ENCODE peak calls at places on chromosomes 1 and 21, in seven cellular contexts. One of them, this sample, is unnamed.

GRCh38 chr1:94463765-94464330 is 45.7 kb downstream of the ABCD3 start:
- DNase-seq in HCT116: peak; percentile 49
- DNase-seq in H1: no peak
- DNase-seq in GM12878: no peak
- DNase-seq in SK-N-SH: peak; percentile 4
- DNase-seq in K562: peak; percentile 31
- DNase-seq in HepG2: peak; percentile 71
- DNase-seq in this sample: peak; percentile 74

GRCh38 chr1:160504651-160505050 is 18.4 kb downstream of the SLAMF6 start:
- DNase-seq in HCT116: no peak
- DNase-seq in H1: no peak
- DNase-seq in GM12878: no peak
- DNase-seq in SK-N-SH: no peak
- DNase-seq in K562: no peak
- DNase-seq in HepG2: no peak
- DNase-seq in this sample: no peak

GRCh38 chr1:51990478-51990965 is at the start of gene RAB3B:
- DNase-seq in HCT116: peak; percentile 51
- DNase-seq in H1: peak; percentile 99
- DNase-seq in GM12878: no peak
- DNase-seq in SK-N-SH: peak; percentile 92
- DNase-seq in K562: peak; percentile 92
- DNase-seq in HepG2: peak; percentile 40
- DNase-seq in this sample: peak; percentile 59

GRCh38 chr1:2413495-2414296 is 1.3 kb upstream of the PEX10 start:
- DNase-seq in HCT116: no peak
- DNase-seq in H1: peak; percentile 68
- DNase-seq in GM12878: no peak
- DNase-seq in SK-N-SH: no peak
- DNase-seq in K562: no peak
- DNase-seq in HepG2: peak; percentile 66
- DNase-seq in this sample: no peak

GRCh38 chr1:228094432-228095016 is 8.6 kb downstream of the C1orf35 start:
- DNase-seq in HCT116: no peak
- DNase-seq in H1: no peak
- DNase-seq in GM12878: no peak
- DNase-seq in SK-N-SH: peak; percentile 10
- DNase-seq in K562: no peak
- DNase-seq in HepG2: no peak
- DNase-seq in this sample: no peak

GRCh38 chr1:210397681-210398080 is 69.0 kb downstream of the HHAT start:
- DNase-seq in HCT116: no peak
- DNase-seq in H1: no peak
- DNase-seq in GM12878: no peak
- DNase-seq in SK-N-SH: no peak
- DNase-seq in K562: no peak
- DNase-seq in HepG2: no peak
- DNase-seq in this sample: no peak

GRCh38 chr1:244077473-244078220 is 26.6 kb downstream of the ZBTB18 start:
- DNase-seq in HCT116: no peak
- DNase-seq in H1: peak; percentile 44
- DNase-seq in GM12878: no peak
- DNase-seq in SK-N-SH: no peak
- DNase-seq in K562: no peak
- DNase-seq in HepG2: no peak
- DNase-seq in this sample: no peak

GRCh38 chr1:179785025-179785424 is 41.9 kb downstream of the FAM163A start:
- DNase-seq in HCT116: no peak
- DNase-seq in H1: no peak
- DNase-seq in GM12878: no peak
- DNase-seq in SK-N-SH: peak; percentile 32
- DNase-seq in K562: no peak
- DNase-seq in HepG2: no peak
- DNase-seq in this sample: no peak

GRCh38 chr1:245155186-245156040 is 628 bp downstream of the KIF26B start:
- DNase-seq in HCT116: no peak
- DNase-seq in H1: peak; percentile 75
- DNase-seq in GM12878: no peak
- DNase-seq in SK-N-SH: peak; percentile 77
- DNase-seq in K562: peak; percentile 31
- DNase-seq in HepG2: no peak
- DNase-seq in this sample: no peak

GRCh38 chr1:67019600-67020136 is 34.3 kb downstream of the SLC35D1 start:
- DNase-seq in HCT116: no peak
- DNase-seq in H1: no peak
- DNase-seq in GM12878: no peak
- DNase-seq in SK-N-SH: no peak
- DNase-seq in K562: no peak
- DNase-seq in HepG2: no peak
- DNase-seq in this sample: no peak

GRCh38 chr1:239979469-239979868 is 112.2 kb upstream of the FMN2 start:
- DNase-seq in HCT116: no peak
- DNase-seq in H1: no peak
- DNase-seq in GM12878: no peak
- DNase-seq in SK-N-SH: no peak
- DNase-seq in K562: no peak
- DNase-seq in HepG2: no peak
- DNase-seq in this sample: no peak

GRCh38 chr1:220696226-220696862 is 6.2 kb downstream of the C1orf115 start:
- DNase-seq in HCT116: no peak
- DNase-seq in H1: no peak
- DNase-seq in GM12878: no peak
- DNase-seq in SK-N-SH: no peak
- DNase-seq in K562: no peak
- DNase-seq in HepG2: no peak
- DNase-seq in this sample: no peak

GRCh38 chr1:16971330-16972209 is 8.8 kb downstream of the MFAP2 start:
- DNase-seq in HCT116: peak; percentile 26
- DNase-seq in H1: peak; percentile 81
- DNase-seq in GM12878: no peak
- DNase-seq in SK-N-SH: no peak
- DNase-seq in K562: no peak
- DNase-seq in HepG2: no peak
- DNase-seq in this sample: no peak

GRCh38 chr1:100353988-100354387 is 1.7 kb downstream of the CDC14A start:
- DNase-seq in HCT116: peak; percentile 50
- DNase-seq in H1: no peak
- DNase-seq in GM12878: no peak
- DNase-seq in SK-N-SH: peak; percentile 16
- DNase-seq in K562: no peak
- DNase-seq in HepG2: peak; percentile 82
- DNase-seq in this sample: peak; percentile 52

GRCh38 chr1:145963218-145964019 is 956 bp downstream of the ANKRD34A start:
- DNase-seq in HCT116: no peak
- DNase-seq in H1: no peak
- DNase-seq in GM12878: no peak
- DNase-seq in SK-N-SH: no peak
- DNase-seq in K562: no peak
- DNase-seq in HepG2: no peak
- DNase-seq in this sample: no peak

GRCh38 chr21:35674895-35675470 is 385.3 kb downstream of the SETD4 start:
- DNase-seq in HCT116: no peak
- DNase-seq in H1: no peak
- DNase-seq in GM12878: no peak
- DNase-seq in SK-N-SH: no peak
- DNase-seq in K562: no peak
- DNase-seq in HepG2: no peak
- DNase-seq in this sample: no peak

GRCh38 chr1:29379438-29380073 is 143.2 kb downstream of the PTPRU start:
- DNase-seq in HCT116: peak; percentile 72
- DNase-seq in H1: peak; percentile 68
- DNase-seq in GM12878: peak; percentile 2
- DNase-seq in SK-N-SH: peak; percentile 25
- DNase-seq in K562: peak; percentile 63
- DNase-seq in HepG2: peak; percentile 53
- DNase-seq in this sample: peak; percentile 63

GRCh38 chr1:205313681-205314308 is 7.8 kb downstream of the NUAK2 start:
- DNase-seq in HCT116: no peak
- DNase-seq in H1: peak; percentile 79
- DNase-seq in GM12878: peak; percentile 48
- DNase-seq in SK-N-SH: no peak
- DNase-seq in K562: no peak
- DNase-seq in HepG2: no peak
- DNase-seq in this sample: peak; percentile 47

GRCh38 chr21:37207441-37208009 is 59.6 kb downstream of the VPS26C start:
- DNase-seq in HCT116: peak; percentile 59
- DNase-seq in H1: no peak
- DNase-seq in GM12878: peak; percentile 82
- DNase-seq in SK-N-SH: peak; percentile 47
- DNase-seq in K562: no peak
- DNase-seq in HepG2: peak; percentile 93
- DNase-seq in this sample: no peak
- TF ChIP-seq JUND in HCT116: peak; percentile 43
- TF ChIP-seq JUND in H1: no peak
- TF ChIP-seq JUND in GM12878: no peak
- TF ChIP-seq JUND in SK-N-SH: peak; percentile 15
- TF ChIP-seq JUND in K562: no peak
- TF ChIP-seq JUND in HepG2: peak; percentile 16
- TF ChIP-seq JUND in this sample: no peak

GRCh38 chr1:217140041-217140901 is 417.0 kb upstream of the ESRRG start:
- DNase-seq in HCT116: no peak
- DNase-seq in H1: peak; percentile 59
- DNase-seq in GM12878: no peak
- DNase-seq in SK-N-SH: no peak
- DNase-seq in K562: no peak
- DNase-seq in HepG2: no peak
- DNase-seq in this sample: no peak
- TF ChIP-seq JUND in HCT116: no peak
- TF ChIP-seq JUND in H1: no peak
- TF ChIP-seq JUND in GM12878: no peak
- TF ChIP-seq JUND in SK-N-SH: no peak
- TF ChIP-seq JUND in K562: no peak
- TF ChIP-seq JUND in HepG2: no peak
- TF ChIP-seq JUND in this sample: no peak

GRCh38 chr1:174074757-174075156 is 52.6 kb upstream of the RC3H1 start:
- DNase-seq in HCT116: no peak
- DNase-seq in H1: no peak
- DNase-seq in GM12878: no peak
- DNase-seq in SK-N-SH: peak; percentile 30
- DNase-seq in K562: no peak
- DNase-seq in HepG2: no peak
- DNase-seq in this sample: peak; percentile 52

GRCh38 chr1:174080819-174081218 is 58.7 kb upstream of the RC3H1 start:
- DNase-seq in HCT116: no peak
- DNase-seq in H1: no peak
- DNase-seq in GM12878: no peak
- DNase-seq in SK-N-SH: no peak
- DNase-seq in K562: no peak
- DNase-seq in HepG2: no peak
- DNase-seq in this sample: no peak

GRCh38 chr1:174075245-174075692 is 53.1 kb upstream of the RC3H1 start:
- DNase-seq in HCT116: no peak
- DNase-seq in H1: no peak
- DNase-seq in GM12878: no peak
- DNase-seq in SK-N-SH: no peak
- DNase-seq in K562: no peak
- DNase-seq in HepG2: no peak
- DNase-seq in this sample: no peak

GRCh38 chr1:174079796-174080195 is 57.6 kb upstream of the RC3H1 start:
- DNase-seq in HCT116: no peak
- DNase-seq in H1: no peak
- DNase-seq in GM12878: no peak
- DNase-seq in SK-N-SH: no peak
- DNase-seq in K562: no peak
- DNase-seq in HepG2: no peak
- DNase-seq in this sample: no peak

GRCh38 chr1:174077755-174078490 is 55.8 kb upstream of the RC3H1 start:
- DNase-seq in HCT116: no peak
- DNase-seq in H1: no peak
- DNase-seq in GM12878: no peak
- DNase-seq in SK-N-SH: no peak
- DNase-seq in K562: no peak
- DNase-seq in HepG2: no peak
- DNase-seq in this sample: no peak
- TF ChIP-seq JUND in HCT116: no peak
- TF ChIP-seq JUND in H1: no peak
- TF ChIP-seq JUND in GM12878: no peak
- TF ChIP-seq JUND in SK-N-SH: no peak
- TF ChIP-seq JUND in K562: no peak
- TF ChIP-seq JUND in HepG2: no peak
- TF ChIP-seq JUND in this sample: no peak

GRCh38 chr1:150548324-150548631 is 930 bp upstream of the ADAMTSL4 start:
- DNase-seq in HCT116: no peak
- DNase-seq in H1: no peak
- DNase-seq in GM12878: no peak
- DNase-seq in SK-N-SH: no peak
- DNase-seq in K562: no peak
- DNase-seq in HepG2: no peak
- DNase-seq in this sample: no peak

GRCh38 chr1:150549496-150550221 is 451 bp downstream of the ADAMTSL4 start:
- DNase-seq in HCT116: no peak
- DNase-seq in H1: no peak
- DNase-seq in GM12878: no peak
- DNase-seq in SK-N-SH: no peak
- DNase-seq in K562: peak; percentile 35
- DNase-seq in HepG2: no peak
- DNase-seq in this sample: no peak

GRCh38 chr1:150550222-150551048 is 1.2 kb downstream of the ADAMTSL4 start:
- DNase-seq in HCT116: no peak
- DNase-seq in H1: no peak
- DNase-seq in GM12878: no peak
- DNase-seq in SK-N-SH: no peak
- DNase-seq in K562: peak; percentile 71
- DNase-seq in HepG2: no peak
- DNase-seq in this sample: no peak

GRCh38 chr1:150551049-150551783 is 2.0 kb downstream of the ADAMTSL4 start:
- DNase-seq in HCT116: no peak
- DNase-seq in H1: no peak
- DNase-seq in GM12878: no peak
- DNase-seq in SK-N-SH: no peak
- DNase-seq in K562: no peak
- DNase-seq in HepG2: no peak
- DNase-seq in this sample: no peak

DNA sequence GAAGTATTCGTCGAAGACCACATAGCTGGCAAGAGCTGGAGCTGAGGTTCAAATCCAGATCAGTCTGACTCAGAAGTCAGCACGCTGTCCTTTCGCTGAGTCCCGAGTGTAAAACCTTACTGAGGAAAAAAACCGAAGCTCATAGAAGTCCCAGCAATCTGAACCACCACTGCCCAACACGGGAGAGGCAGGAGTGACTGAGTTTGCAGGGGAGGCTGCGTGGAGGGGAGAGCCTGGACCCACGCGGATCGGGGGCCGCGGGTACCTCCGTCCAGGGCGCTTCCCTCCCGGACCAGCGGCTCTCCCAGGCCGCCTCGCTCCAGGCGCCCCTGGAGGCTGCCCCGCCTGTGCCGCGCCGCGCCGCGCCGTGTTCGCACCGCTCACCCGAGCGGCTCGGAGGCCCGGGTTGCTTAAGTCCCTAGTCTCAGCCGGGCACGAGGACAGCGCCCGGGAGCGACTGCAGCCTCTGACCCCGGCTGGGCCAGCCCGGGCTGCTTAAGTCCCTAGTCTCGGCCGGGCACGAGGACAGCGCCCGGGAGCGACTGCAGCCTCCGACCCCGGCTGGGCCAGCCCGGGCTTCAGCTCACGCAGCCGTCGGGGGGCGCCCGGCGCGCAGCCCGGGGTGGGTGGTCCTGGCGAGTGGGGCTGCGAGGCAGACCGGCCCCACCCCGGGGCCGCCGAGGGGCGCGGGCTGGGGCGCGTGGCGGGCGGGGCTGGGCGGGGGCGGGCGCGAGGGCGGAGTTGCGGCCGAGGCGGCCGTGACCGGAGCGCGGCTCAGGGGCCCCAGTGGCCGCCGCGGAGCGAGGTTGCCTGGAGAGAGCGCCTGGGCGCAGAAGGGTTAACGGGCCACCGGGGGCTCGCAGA is at the start of gene ADAMTSL4:
- DNase-seq in HCT116: no peak
- DNase-seq in H1: no peak
- DNase-seq in GM12878: no peak
- DNase-seq in SK-N-SH: peak; percentile 90
- DNase-seq in K562: peak; percentile 88
- DNase-seq in HepG2: no peak
- DNase-seq in this sample: peak; percentile 90
- TF ChIP-seq JUND in HCT116: no peak
- TF ChIP-seq JUND in H1: no peak
- TF ChIP-seq JUND in GM12878: no peak
- TF ChIP-seq JUND in SK-N-SH: no peak
- TF ChIP-seq JUND in K562: no peak
- TF ChIP-seq JUND in HepG2: no peak
- TF ChIP-seq JUND in this sample: no peak

This sample was measured in T47D.